ENCODE peak calls at places on chromosomes 11 and 22, in six cellular contexts. A is NCI-H510A treated with DMSO at 0.1 percent for 48 hours; J is stimulated activated CD8-positive, alpha-beta memory T cell treated with anti-CD3 and anti-CD28 coated beads, Interleukin-4, amount 100 ng/mL, for 4 hours; W is pons; G is SJSA1; Q is substantia nigra. X is an unnamed sample.

GRCh38 chr11:123640677-123641494 is 13.5 kb downstream of the SCN3B start:
- DNase-seq in G (no peak), J (no peak), Q (no peak), W (peak), A (no peak), X (peak)

GRCh38 chr22:31229402-31230140 is 17.5 kb downstream of the LIMK2 start:
- DNase-seq in G (no peak), Q (no peak), J (no peak), A (no peak), W (no peak), X (peak)

GRCh38 chr11:93234602-93235207 is 36.9 kb upstream of the SLC36A4 start:
- DNase-seq in Q (no peak), A (peak), W (peak), G (peak), J (peak), X (peak)

GRCh38 chr22:43823353-43823908 is 11.3 kb upstream of the EFCAB6 start:
- DNase-seq in A (no peak), W (no peak), G (no peak), J (no peak), Q (no peak), X (peak)

GRCh38 chr22:40479887-40480538 is 109.6 kb downstream of the SGSM3 start:
- DNase-seq in W (no peak), Q (no peak), G (no peak), J (no peak), A (no peak), X (no peak)

GRCh38 chr11:34148504-34149165 is 43.2 kb downstream of the NAT10 start:
- DNase-seq in W (peak), Q (no peak), A (no peak), G (no peak), J (no peak), X (no peak)

GRCh38 chr11:99325807-99326206 is 305.1 kb downstream of the CNTN5 start:
- DNase-seq in J (no peak), Q (no peak), W (no peak), A (no peak), G (peak), X (no peak)

GRCh38 chr11:135075740-135076139 is 663.7 kb upstream of the B3GAT1 start:
- DNase-seq in G (peak), Q (no peak), J (no peak), W (no peak), A (no peak), X (peak)

GRCh38 chr11:129408865-129409444 is 33.3 kb downstream of the BARX2 start:
- DNase-seq in J (no peak), A (no peak), G (no peak), Q (no peak), W (no peak), X (no peak)

GRCh38 chr22:35632902-35633301 is 15.3 kb upstream of the APOL6 start:
- DNase-seq in Q (no peak), A (no peak), J (no peak), G (no peak), W (no peak), X (no peak)

GRCh38 chr11:73387594-73388021 is 11.4 kb downstream of the RELT start:
- DNase-seq in W (no peak), G (no peak), Q (no peak), J (no peak), A (no peak), X (no peak)

GRCh38 chr22:44425356-44425755 is 72.7 kb downstream of the RTL6 start:
- DNase-seq in G (no peak), W (no peak), A (no peak), Q (no peak), J (no peak), X (no peak)

GRCh38 chr11:69002743-69003231 is 10.3 kb downstream of the MRGPRF start:
- DNase-seq in W (no peak), Q (no peak), A (no peak), J (no peak), G (peak), X (no peak)

GRCh38 chr11:819129-819931 is 616 bp downstream of the PNPLA2 start:
- DNase-seq in J (peak), Q (peak), A (peak), G (peak), W (peak), X (peak)

GRCh38 chr11:74680703-74681531 is 50.3 kb downstream of the CHRDL2 start:
- DNase-seq in Q (no peak), W (no peak), G (no peak), J (no peak), A (no peak), X (no peak)

GRCh38 chr11:10076458-10077141 is 217.4 kb downstream of the SBF2 start:
- DNase-seq in A (no peak), W (no peak), J (no peak), Q (no peak), G (no peak), X (peak)

GRCh38 chr11:8760896-8761295 is 78.3 kb downstream of the RPL27A start:
- DNase-seq in Q (no peak), G (no peak), W (no peak), J (no peak), A (no peak), X (no peak)

GRCh38 chr11:18332891-18333290 is 10.5 kb downstream of the GTF2H1 start:
- DNase-seq in J (no peak), A (no peak), G (no peak), W (no peak), Q (no peak), X (no peak)

GRCh38 chr22:46473021-46473779 is 64.2 kb downstream of the CELSR1 start:
- DNase-seq in W (no peak), A (no peak), Q (no peak), G (no peak), J (no peak), X (no peak)

GRCh38 chr11:124612045-124612444 is 817 bp downstream of the PANX3 start:
- DNase-seq in Q (no peak), A (no peak), W (no peak), G (no peak), J (no peak), X (no peak)